ENCODE peak calls at places on chromosomes 11 and 22, in nine cellular contexts. Q is spleen; N is OCI-LY7; I is stimulated activated CD8-positive, alpha-beta memory T cell treated with anti-CD3 and anti-CD28 coated beads, Interleukin-15, amount 100 ng/mL, for 1 hour; W is body of pancreas; H is stomach; G is colonic mucosa; O is fibroblast of mammary gland; Z is amygdala. V is an unnamed sample.

GRCh38 chr11:128520206-128520885 is 67.0 kb downstream of the ETS1 start:
- DNase-seq in H (no peak), W (no peak), I (no peak), Z (no peak), G (no peak), Q (no peak), N (peak; percentile 56), O (peak; percentile 43), V (no peak)

GRCh38 chr22:24433868-24434471 is 6.6 kb downstream of the ADORA2A start:
- DNase-seq in I (no peak), Q (peak; percentile 88), W (no peak), O (peak; percentile 63), Z (no peak), N (peak; percentile 92), H (no peak), G (no peak), V (no peak)

GRCh38 chr11:19672591-19673206 is 39.9 kb upstream of the NAV2 start:
- DNase-seq in N (no peak), I (no peak), Q (no peak), G (no peak), Z (no peak), O (no peak), W (no peak), H (no peak), V (no peak)

GRCh38 chr11:62015615-62016014 is 48.2 kb upstream of the FTH1 start:
- DNase-seq in W (no peak), G (no peak), I (no peak), Z (no peak), N (no peak), O (no peak), H (no peak), Q (peak; percentile 13), V (no peak)

GRCh38 chr22:39292002-39292401 is 27.4 kb downstream of the RPL3 start:
- DNase-seq in I (no peak), Z (no peak), Q (no peak), O (no peak), H (no peak), W (peak; percentile 74), N (no peak), G (no peak), V (no peak)

GRCh38 chr11:13868710-13869403 is 93.7 kb upstream of the SPON1 start:
- DNase-seq in I (no peak), Q (no peak), Z (no peak), G (no peak), O (no peak), N (no peak), H (no peak), W (no peak), V (no peak)

GRCh38 chr11:83697518-83697917 is 411.4 kb upstream of the CCDC90B start:
- DNase-seq in Q (no peak), H (no peak), I (no peak), G (no peak), O (no peak), W (no peak), Z (no peak), N (no peak), V (no peak)

GRCh38 chr11:3914807-3915206 is 59.3 kb downstream of the STIM1 start:
- DNase-seq in W (no peak), G (no peak), H (no peak), N (no peak), I (no peak), Z (no peak), Q (no peak), O (peak; percentile 69), V (no peak)

GRCh38 chr11:111586305-111586915 is 15.8 kb upstream of the SIK2 start:
- DNase-seq in G (peak; percentile 55), O (peak; percentile 68), Z (no peak), W (peak; percentile 49), I (peak; percentile 33), N (peak; percentile 78), H (peak; percentile 44), Q (no peak), V (peak; percentile 72)

GRCh38 chr22:37368058-37368457 is 59.2 kb downstream of the ELFN2 start:
- DNase-seq in N (no peak), Z (no peak), Q (no peak), I (no peak), H (no peak), O (no peak), W (no peak), G (no peak), V (no peak)

GRCh38 chr11:1310315-1310687 is 869 bp upstream of the TOLLIP start:
- DNase-seq in Q (no peak), O (no peak), I (no peak), W (no peak), G (peak; percentile 45), Z (no peak), N (peak; percentile 9), H (no peak), V (no peak)

GRCh38 chr11:131877246-131877645 is 506.8 kb downstream of the NTM start:
- DNase-seq in H (no peak), W (no peak), N (no peak), G (no peak), I (no peak), Q (no peak), O (no peak), Z (no peak), V (no peak)

GRCh38 chr22:49330421-49331222 is 497.1 kb downstream of the BRD1 start:
- DNase-seq in G (no peak), Q (peak; percentile 54), N (no peak), W (no peak), H (peak; percentile 20), Z (no peak), I (no peak), O (no peak), V (no peak)

GRCh38 chr11:57566035-57566504 is 1.4 kb downstream of the UBE2L6 start:
- DNase-seq in G (peak; percentile 49), Z (no peak), Q (no peak), W (no peak), N (peak; percentile 54), I (no peak), H (peak; percentile 59), O (peak; percentile 58), V (peak; percentile 59)

GRCh38 chr22:45242778-45243191 is 2.1 kb upstream of the KIAA0930 start:
- DNase-seq in W (peak; percentile 72), Z (peak; percentile 71), G (peak; percentile 64), I (no peak), N (no peak), O (peak; percentile 28), Q (no peak), H (peak; percentile 88), V (no peak)

GRCh38 chr11:46391186-46391577 is 394 bp downstream of the CHRM4 start:
- DNase-seq in W (no peak), Z (no peak), N (no peak), H (no peak), G (no peak), Q (no peak), O (no peak), I (no peak), V (no peak)

GRCh38 chr11:90332415-90332814 is 109.6 kb upstream of the CHORDC1 start:
- DNase-seq in G (no peak), O (no peak), W (no peak), I (no peak), Z (no peak), N (no peak), H (no peak), Q (no peak), V (no peak)

GRCh38 chr11:14290422-14290821 is 68.6 kb downstream of the RRAS2 start:
- DNase-seq in I (no peak), Q (no peak), Z (no peak), G (no peak), W (no peak), N (no peak), H (no peak), O (no peak), V (no peak)

GRCh38 chr11:112797072-112797471 is 164.1 kb upstream of the NCAM1 start:
- DNase-seq in H (no peak), G (no peak), N (no peak), W (no peak), Z (no peak), Q (no peak), I (no peak), O (no peak), V (peak; percentile 27)

GRCh38 chr11:61554172-61554988 is 26.5 kb downstream of the SYT7 start:
- DNase-seq in I (no peak), O (peak; percentile 39), G (no peak), N (no peak), H (no peak), Z (no peak), Q (no peak), W (no peak), V (no peak)

GRCh38 chr11:68329496-68329895 is 17.1 kb downstream of the LRP5 start:
- DNase-seq in Q (no peak), O (no peak), W (no peak), Z (no peak), G (no peak), H (no peak), N (no peak), I (no peak), V (no peak)

GRCh38 chr11:1504164-1504563 is 17.6 kb upstream of the MOB2 start:
- DNase-seq in O (no peak), Z (no peak), G (no peak), W (no peak), Q (no peak), N (no peak), I (no peak), H (no peak), V (no peak)

GRCh38 chr11:12868315-12869073 is 140.6 kb upstream of the RASSF10 start:
- DNase-seq in N (no peak), I (no peak), G (no peak), O (peak; percentile 56), Q (no peak), Z (no peak), H (no peak), W (no peak), V (no peak)

GRCh38 chr22:47188337-47189055 is 426.0 kb downstream of the TBC1D22A start:
- DNase-seq in I (no peak), O (no peak), G (no peak), W (no peak), H (no peak), N (no peak), Q (peak; percentile 41), Z (no peak), V (no peak)

GRCh38 chr22:27585141-27585540 is 216.4 kb downstream of the MN1 start:
- DNase-seq in N (no peak), W (no peak), O (peak; percentile 10), Q (peak; percentile 22), I (no peak), G (no peak), H (no peak), Z (no peak), V (no peak)

GRCh38 chr11:92409347-92409746 is 184.7 kb downstream of the FAT3 start:
- DNase-seq in H (no peak), Z (no peak), I (no peak), O (no peak), N (no peak), Q (no peak), W (no peak), G (no peak), V (no peak)

GRCh38 chr11:86497310-86497709 is 122.6 kb downstream of the CCDC81 start:
- DNase-seq in Z (no peak), Q (no peak), N (no peak), W (no peak), H (no peak), G (no peak), O (peak; percentile 49), I (no peak), V (no peak)

GRCh38 chr11:104798794-104799193 is 99.5 kb downstream of the CASP12 start:
- DNase-seq in O (no peak), H (no peak), Z (no peak), I (no peak), G (no peak), Q (no peak), N (no peak), W (no peak), V (no peak)

GRCh38 chr11:19025799-19026406 is 34.6 kb downstream of the MRGPRX2 start:
- DNase-seq in Z (no peak), N (no peak), H (no peak), Q (no peak), O (peak; percentile 43), G (no peak), I (no peak), W (no peak), V (peak; percentile 16)

GRCh38 chr11:70871881-70872280 is 380.5 kb downstream of the SHANK2 start:
- DNase-seq in G (no peak), O (peak; percentile 41), Z (no peak), Q (no peak), I (no peak), H (no peak), N (no peak), W (no peak), V (no peak)

GRCh38 chr11:34262601-34263081 is 95.2 kb downstream of the ABTB2 start:
- DNase-seq in I (no peak), H (no peak), Z (peak; percentile 42), N (no peak), G (no peak), W (no peak), O (no peak), Q (no peak), V (no peak)

V was measured in hepatocyte.